ENCODE peak calls at places on chromosomes 12 and 14, in nine cellular contexts. One of them, this sample, is unnamed.

GRCh38 chr14:22220427-22220826 is 368.6 kb downstream of the DAD1 start:
- DNase-seq in A549: no peak
- DNase-seq in OCI-LY7: no peak
- DNase-seq in body of pancreas: no peak
- DNase-seq in GM06990: no peak
- DNase-seq in pancreas: no peak
- DNase-seq in HepG2: no peak
- DNase-seq in colonic mucosa: no peak
- DNase-seq in heart right ventricle: no peak
- DNase-seq in this sample: no peak

GRCh38 chr12:53048780-53049401 is 974 bp upstream of the TNS2 start:
- DNase-seq in A549: no peak
- DNase-seq in OCI-LY7: no peak
- DNase-seq in body of pancreas: peak
- DNase-seq in GM06990: no peak
- DNase-seq in pancreas: peak
- DNase-seq in HepG2: peak
- DNase-seq in colonic mucosa: peak
- DNase-seq in heart right ventricle: peak
- DNase-seq in this sample: no peak

GRCh38 chr14:23248601-23249000 is 10.9 kb downstream of the RNF212B start:
- DNase-seq in A549: no peak
- DNase-seq in OCI-LY7: no peak
- DNase-seq in body of pancreas: no peak
- DNase-seq in GM06990: no peak
- DNase-seq in pancreas: no peak
- DNase-seq in HepG2: no peak
- DNase-seq in colonic mucosa: no peak
- DNase-seq in heart right ventricle: no peak
- DNase-seq in this sample: no peak

GRCh38 chr12:28257411-28257810 is 67.2 kb downstream of the CCDC91 start:
- DNase-seq in A549: no peak
- DNase-seq in OCI-LY7: no peak
- DNase-seq in body of pancreas: no peak
- DNase-seq in GM06990: no peak
- DNase-seq in pancreas: no peak
- DNase-seq in HepG2: no peak
- DNase-seq in colonic mucosa: no peak
- DNase-seq in heart right ventricle: no peak
- DNase-seq in this sample: no peak

GRCh38 chr14:45709541-45709940 is 456.5 kb upstream of the MIS18BP1 start:
- DNase-seq in A549: no peak
- DNase-seq in OCI-LY7: no peak
- DNase-seq in body of pancreas: no peak
- DNase-seq in GM06990: no peak
- DNase-seq in pancreas: no peak
- DNase-seq in HepG2: no peak
- DNase-seq in colonic mucosa: no peak
- DNase-seq in heart right ventricle: no peak
- DNase-seq in this sample: no peak

GRCh38 chr12:11785722-11786121 is 136.2 kb downstream of the ETV6 start:
- DNase-seq in A549: no peak
- DNase-seq in OCI-LY7: no peak
- DNase-seq in body of pancreas: no peak
- DNase-seq in GM06990: no peak
- DNase-seq in pancreas: no peak
- DNase-seq in HepG2: no peak
- DNase-seq in colonic mucosa: no peak
- DNase-seq in heart right ventricle: no peak
- DNase-seq in this sample: no peak

GRCh38 chr14:35222324-35222723 is 69.9 kb upstream of the PSMA6 start:
- DNase-seq in A549: no peak
- DNase-seq in OCI-LY7: no peak
- DNase-seq in body of pancreas: no peak
- DNase-seq in GM06990: no peak
- DNase-seq in pancreas: no peak
- DNase-seq in HepG2: no peak
- DNase-seq in colonic mucosa: no peak
- DNase-seq in heart right ventricle: no peak
- DNase-seq in this sample: no peak

GRCh38 chr12:12265571-12266388 is 1.1 kb downstream of the LRP6 start:
- DNase-seq in A549: no peak
- DNase-seq in OCI-LY7: peak
- DNase-seq in body of pancreas: peak
- DNase-seq in GM06990: no peak
- DNase-seq in pancreas: peak
- DNase-seq in HepG2: no peak
- DNase-seq in colonic mucosa: peak
- DNase-seq in heart right ventricle: no peak
- DNase-seq in this sample: no peak

GRCh38 chr12:19167708-19168107 is 38.2 kb downstream of the PLEKHA5 start:
- DNase-seq in A549: no peak
- DNase-seq in OCI-LY7: no peak
- DNase-seq in body of pancreas: no peak
- DNase-seq in GM06990: no peak
- DNase-seq in pancreas: no peak
- DNase-seq in HepG2: no peak
- DNase-seq in colonic mucosa: no peak
- DNase-seq in heart right ventricle: no peak
- DNase-seq in this sample: no peak

GRCh38 chr12:101697930-101698781 is 716 bp downstream of the CHPT1 start:
- DNase-seq in A549: peak
- DNase-seq in OCI-LY7: peak
- DNase-seq in body of pancreas: peak
- DNase-seq in GM06990: peak
- DNase-seq in pancreas: peak
- DNase-seq in HepG2: peak
- DNase-seq in colonic mucosa: peak
- DNase-seq in heart right ventricle: peak
- DNase-seq in this sample: no peak

GRCh38 chr14:103316723-103317122 is 17.3 kb upstream of the EIF5 start:
- DNase-seq in A549: no peak
- DNase-seq in OCI-LY7: no peak
- DNase-seq in body of pancreas: no peak
- DNase-seq in GM06990: no peak
- DNase-seq in pancreas: no peak
- DNase-seq in HepG2: no peak
- DNase-seq in colonic mucosa: no peak
- DNase-seq in heart right ventricle: no peak
- DNase-seq in this sample: no peak

DNA sequence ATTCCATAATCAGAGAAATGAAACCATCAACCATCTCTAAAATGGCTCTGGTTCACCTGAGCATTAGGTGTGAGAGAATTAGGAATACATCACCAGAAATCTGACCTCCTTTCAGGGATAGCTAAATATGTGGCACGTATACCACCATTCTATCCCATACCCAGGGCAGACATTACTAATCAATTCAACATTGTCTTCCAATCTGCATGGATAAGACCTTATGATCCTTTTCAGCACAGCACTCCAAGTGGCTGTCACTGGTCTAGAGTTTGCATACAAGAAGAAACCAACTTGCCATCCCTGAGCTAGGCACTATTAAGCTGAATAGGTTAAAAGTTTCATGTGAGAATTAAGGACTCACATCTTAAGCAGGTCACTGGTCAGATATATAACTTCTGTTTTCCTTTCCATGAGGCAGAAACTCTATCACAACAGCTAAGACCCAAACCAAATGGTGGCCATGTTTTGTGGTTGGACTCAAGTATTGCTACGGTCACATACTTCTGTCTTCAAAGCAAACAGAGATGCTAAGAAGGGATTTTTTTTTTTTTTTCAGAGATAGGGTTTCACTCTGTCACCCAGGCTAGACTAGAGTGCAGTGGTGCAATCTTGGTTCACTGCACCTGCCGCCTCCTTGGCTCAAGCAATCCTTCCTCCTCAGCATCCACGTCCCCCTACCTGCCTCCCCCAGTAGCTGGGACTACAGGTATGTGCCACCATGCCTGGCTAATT is 249.0 kb downstream of the DPF3 start:
- DNase-seq in A549: no peak
- DNase-seq in OCI-LY7: no peak
- DNase-seq in body of pancreas: no peak
- DNase-seq in GM06990: no peak
- DNase-seq in pancreas: no peak
- DNase-seq in HepG2: no peak
- DNase-seq in colonic mucosa: no peak
- DNase-seq in heart right ventricle: no peak
- DNase-seq in this sample: no peak
- TF ChIP-seq CTCF in A549: no peak
- TF ChIP-seq CTCF in OCI-LY7: no peak
- TF ChIP-seq CTCF in body of pancreas: no peak
- TF ChIP-seq CTCF in GM06990: peak
- TF ChIP-seq CTCF in pancreas: no peak
- TF ChIP-seq CTCF in HepG2: no peak
- TF ChIP-seq CTCF in colonic mucosa: no peak
- TF ChIP-seq CTCF in heart right ventricle: no peak
- TF ChIP-seq CTCF in this sample: no peak

DNA sequence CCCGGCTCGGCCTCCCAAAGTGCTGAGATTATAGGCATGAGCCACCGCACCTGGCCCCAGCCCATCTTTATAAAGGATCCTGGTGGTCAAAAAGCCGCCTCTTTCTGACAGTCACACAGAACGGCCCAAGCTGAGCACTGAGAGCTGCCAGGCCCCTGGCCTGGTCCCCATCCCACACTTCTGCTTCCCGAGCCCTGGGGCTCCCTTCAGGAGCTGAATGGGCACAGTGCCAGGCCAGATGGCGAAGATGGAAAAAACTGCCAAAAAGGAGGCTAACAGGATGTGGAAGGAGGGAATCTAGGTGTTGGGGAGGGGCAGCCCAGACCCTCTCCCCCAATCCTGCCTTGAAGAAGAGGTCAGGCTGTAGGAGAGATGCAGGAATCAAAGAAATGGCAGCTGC is 5.1 kb downstream of the LPAR5 start:
- DNase-seq in A549: no peak
- DNase-seq in OCI-LY7: no peak
- DNase-seq in body of pancreas: no peak
- DNase-seq in GM06990: no peak
- DNase-seq in pancreas: no peak
- DNase-seq in HepG2: no peak
- DNase-seq in colonic mucosa: no peak
- DNase-seq in heart right ventricle: no peak
- DNase-seq in this sample: no peak
- H3K4me3 ChIP-seq in A549: no peak
- H3K4me3 ChIP-seq in OCI-LY7: peak
- H3K4me3 ChIP-seq in body of pancreas: no peak
- H3K4me3 ChIP-seq in GM06990: peak
- H3K4me3 ChIP-seq in pancreas: no peak
- H3K4me3 ChIP-seq in HepG2: no peak
- H3K4me3 ChIP-seq in colonic mucosa: no peak
- H3K4me3 ChIP-seq in heart right ventricle: no peak
- H3K4me3 ChIP-seq in this sample: no peak

GRCh38 chr14:99754141-99755067 is 38.8 kb upstream of the EML1 start:
- DNase-seq in A549: no peak
- DNase-seq in OCI-LY7: no peak
- DNase-seq in body of pancreas: no peak
- DNase-seq in GM06990: no peak
- DNase-seq in pancreas: no peak
- DNase-seq in HepG2: no peak
- DNase-seq in colonic mucosa: no peak
- DNase-seq in heart right ventricle: no peak
- DNase-seq in this sample: no peak

GRCh38 chr14:99752486-99753121 is 40.6 kb upstream of the EML1 start:
- DNase-seq in A549: no peak
- DNase-seq in OCI-LY7: no peak
- DNase-seq in body of pancreas: no peak
- DNase-seq in GM06990: no peak
- DNase-seq in pancreas: no peak
- DNase-seq in HepG2: no peak
- DNase-seq in colonic mucosa: no peak
- DNase-seq in heart right ventricle: no peak
- DNase-seq in this sample: no peak

GRCh38 chr14:99755068-99755405 is 38.2 kb upstream of the EML1 start:
- DNase-seq in A549: no peak
- DNase-seq in OCI-LY7: no peak
- DNase-seq in body of pancreas: no peak
- DNase-seq in GM06990: no peak
- DNase-seq in pancreas: no peak
- DNase-seq in HepG2: no peak
- DNase-seq in colonic mucosa: no peak
- DNase-seq in heart right ventricle: no peak
- DNase-seq in this sample: no peak

GRCh38 chr14:99751539-99752485 is 41.4 kb upstream of the EML1 start:
- DNase-seq in A549: no peak
- DNase-seq in OCI-LY7: no peak
- DNase-seq in body of pancreas: no peak
- DNase-seq in GM06990: no peak
- DNase-seq in pancreas: no peak
- DNase-seq in HepG2: no peak
- DNase-seq in colonic mucosa: no peak
- DNase-seq in heart right ventricle: no peak
- DNase-seq in this sample: no peak

GRCh38 chr14:99753225-99754140 is 39.7 kb upstream of the EML1 start:
- DNase-seq in A549: no peak
- DNase-seq in OCI-LY7: no peak
- DNase-seq in body of pancreas: no peak
- DNase-seq in GM06990: no peak
- DNase-seq in pancreas: no peak
- DNase-seq in HepG2: no peak
- DNase-seq in colonic mucosa: no peak
- DNase-seq in heart right ventricle: no peak
- DNase-seq in this sample: no peak
- TF ChIP-seq CTCF in A549: no peak
- TF ChIP-seq CTCF in OCI-LY7: peak
- TF ChIP-seq CTCF in body of pancreas: no peak
- TF ChIP-seq CTCF in GM06990: no peak
- TF ChIP-seq CTCF in pancreas: no peak
- TF ChIP-seq CTCF in HepG2: no peak
- TF ChIP-seq CTCF in colonic mucosa: no peak
- TF ChIP-seq CTCF in heart right ventricle: no peak
- TF ChIP-seq CTCF in this sample: no peak

DNA sequence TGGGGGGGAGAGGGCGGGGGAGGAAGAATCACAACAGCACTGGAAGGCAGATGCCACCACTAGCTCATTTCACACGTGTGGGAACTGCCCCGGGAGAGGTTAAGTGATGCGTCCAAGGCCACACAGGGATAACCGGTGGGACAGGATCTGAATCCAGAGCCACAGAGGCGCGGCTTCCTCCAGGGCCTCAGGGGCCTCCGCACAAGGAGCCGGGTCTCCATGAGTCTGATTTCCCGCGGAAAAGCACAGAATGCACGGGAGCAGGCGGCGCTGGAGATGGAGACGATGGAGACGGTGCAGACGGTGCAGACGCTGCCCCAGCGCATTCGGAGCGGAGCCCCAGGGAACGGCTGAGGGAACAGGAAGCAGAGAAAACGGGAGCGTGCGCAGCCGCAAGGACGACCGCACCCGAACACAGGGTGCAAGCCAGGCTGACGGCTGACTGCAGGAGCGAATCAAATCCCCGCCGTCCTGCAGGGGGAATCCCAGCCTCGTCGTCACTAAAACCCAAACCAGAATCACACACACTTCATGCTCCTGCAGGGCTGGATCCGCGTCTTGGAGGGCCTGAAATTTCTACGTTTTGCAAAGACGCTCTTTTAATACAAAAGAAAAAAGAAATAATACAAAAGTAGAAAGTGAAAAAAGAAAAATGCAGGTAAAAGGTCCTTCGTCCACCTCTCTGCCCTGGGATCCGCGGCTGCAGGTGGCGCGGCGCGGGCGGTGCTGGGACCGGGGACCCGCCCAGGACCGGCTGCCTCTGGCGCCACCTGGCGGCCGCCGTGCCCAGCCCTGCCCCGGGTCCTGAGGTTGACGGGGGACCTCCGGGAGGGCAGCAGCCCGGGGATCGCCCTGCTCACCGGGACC is 20.4 kb downstream of the STX2 start:
- DNase-seq in A549: peak
- DNase-seq in OCI-LY7: peak
- DNase-seq in body of pancreas: peak
- DNase-seq in GM06990: peak
- DNase-seq in pancreas: peak
- DNase-seq in HepG2: no peak
- DNase-seq in colonic mucosa: peak
- DNase-seq in heart right ventricle: peak
- DNase-seq in this sample: no peak
- H3K4me3 ChIP-seq in A549: no peak
- H3K4me3 ChIP-seq in OCI-LY7: peak
- H3K4me3 ChIP-seq in body of pancreas: peak
- H3K4me3 ChIP-seq in GM06990: peak
- H3K4me3 ChIP-seq in pancreas: peak
- H3K4me3 ChIP-seq in HepG2: no peak
- H3K4me3 ChIP-seq in colonic mucosa: peak
- H3K4me3 ChIP-seq in heart right ventricle: peak
- H3K4me3 ChIP-seq in this sample: peak

This sample was measured in LNCaP clone FGC.